ENCODE peak calls at places on chromosome 17, in ten cellular contexts. F is dorsolateral prefrontal cortex, D is osteoblast, U is tibial artery, Z is ascending aorta, V is stomach, N is tibial nerve, B is left ventricle myocardium inferior, S is epithelial cell of esophagus, G is astrocyte of the cerebellum. W is an unnamed sample.

GRCh38 chr17:38740806-38741205 is 7.3 kb downstream of the PCGF2 start:
- DNase-seq in F (no peak), D (peak), U (no peak), Z (no peak), V (no peak), N (no peak), B (no peak), S (no peak), G (no peak), W (no peak)

GRCh38 chr17:57604771-57605733 is 140.0 kb downstream of the CCDC182 start:
- DNase-seq in F (peak), D (peak), U (no peak), Z (no peak), V (peak), N (no peak), B (peak), S (peak), G (peak), W (no peak)

GRCh38 chr17:58332720-58333395 is 4.3 kb upstream of the TSPOAP1 start:
- DNase-seq in F (no peak), D (peak), U (no peak), Z (no peak), V (no peak), N (no peak), B (peak), S (no peak), G (no peak), W (no peak)

GRCh38 chr17:2335726-2336214 is 487 bp downstream of the TSR1 start:
- DNase-seq in F (peak), D (peak), U (no peak), Z (no peak), V (no peak), N (no peak), B (no peak), S (no peak), G (no peak), W (no peak)

GRCh38 chr17:73820686-73821448 is 176.6 kb upstream of the SDK2 start:
- DNase-seq in F (peak), D (no peak), U (no peak), Z (no peak), V (peak), N (no peak), B (no peak), S (no peak), G (peak), W (no peak)

GRCh38 chr17:81200695-81201580 is 21.8 kb downstream of the CEP131 start:
- DNase-seq in F (peak), D (peak), U (no peak), Z (no peak), V (peak), N (peak), B (no peak), S (peak), G (peak), W (peak)

GRCh38 chr17:81419333-81419885 is 24.2 kb downstream of the BAHCC1 start:
- DNase-seq in F (no peak), D (peak), U (peak), Z (peak), V (peak), N (peak), B (peak), S (peak), G (peak), W (no peak)

GRCh38 chr17:79841369-79842135 is 2.3 kb upstream of the CBX4 start:
- DNase-seq in F (no peak), D (no peak), U (no peak), Z (no peak), V (no peak), N (no peak), B (no peak), S (no peak), G (no peak), W (no peak)

GRCh38 chr17:72193395-72194106 is 72.7 kb downstream of the SOX9 start:
- DNase-seq in F (no peak), D (peak), U (no peak), Z (peak), V (no peak), N (no peak), B (peak), S (peak), G (no peak), W (no peak)

GRCh38 chr17:38798614-38799500 is 499 bp downstream of the PIP4K2B start:
- DNase-seq in F (peak), D (peak), U (peak), Z (peak), V (peak), N (peak), B (peak), S (peak), G (no peak), W (no peak)

GRCh38 chr17:12599185-12599920 is 66.3 kb upstream of the MYOCD start:
- DNase-seq in F (no peak), D (no peak), U (no peak), Z (no peak), V (no peak), N (no peak), B (no peak), S (peak), G (no peak), W (no peak)

GRCh38 chr17:44733753-44734152 is 25.0 kb upstream of the ADAM11 start:
- DNase-seq in F (peak), D (no peak), U (no peak), Z (no peak), V (no peak), N (no peak), B (no peak), S (peak), G (no peak), W (no peak)

GRCh38 chr17:50661795-50662391 is 27.2 kb downstream of the ABCC3 start:
- DNase-seq in F (peak), D (peak), U (peak), Z (peak), V (peak), N (no peak), B (no peak), S (peak), G (peak), W (no peak)

GRCh38 chr17:63647065-63647725 is 25.0 kb downstream of the MAP3K3 start:
- DNase-seq in F (no peak), D (no peak), U (no peak), Z (no peak), V (no peak), N (no peak), B (no peak), S (peak), G (peak), W (no peak)

GRCh38 chr17:29007456-29008455 is 1.9 kb upstream of the SEZ6 start:
- DNase-seq in F (no peak), D (peak), U (no peak), Z (no peak), V (no peak), N (no peak), B (no peak), S (peak), G (no peak), W (no peak)

GRCh38 chr17:40374965-40375498 is 10.5 kb upstream of the GJD3 start:
- DNase-seq in F (no peak), D (no peak), U (no peak), Z (no peak), V (no peak), N (no peak), B (no peak), S (no peak), G (no peak), W (no peak)

GRCh38 chr17:78974635-78975591 is 4.8 kb downstream of the LGALS3BP start:
- DNase-seq in F (peak), D (peak), U (peak), Z (peak), V (peak), N (peak), B (peak), S (peak), G (peak), W (peak)

GRCh38 chr17:3843935-3844516 is 2.0 kb downstream of the NCBP3 start:
- DNase-seq in F (no peak), D (peak), U (no peak), Z (no peak), V (peak), N (no peak), B (no peak), S (peak), G (no peak), W (no peak)

GRCh38 chr17:59652119-59652518 is 32.4 kb downstream of the CLTC start:
- DNase-seq in F (no peak), D (no peak), U (no peak), Z (no peak), V (no peak), N (no peak), B (no peak), S (no peak), G (no peak), W (no peak)

GRCh38 chr17:20170085-20170484 is 160.9 kb downstream of the SPECC1 start:
- DNase-seq in F (no peak), D (no peak), U (no peak), Z (no peak), V (no peak), N (no peak), B (no peak), S (no peak), G (no peak), W (no peak)

GRCh38 chr17:65670667-65671371 is 109.4 kb upstream of the AXIN2 start:
- DNase-seq in F (no peak), D (peak), U (no peak), Z (no peak), V (no peak), N (no peak), B (no peak), S (no peak), G (no peak), W (no peak)

GRCh38 chr17:79622201-79622601 is 11.3 kb upstream of the RBFOX3 start:
- DNase-seq in F (peak), D (peak), U (peak), Z (peak), V (no peak), N (no peak), B (peak), S (no peak), G (no peak), W (no peak)

GRCh38 chr17:56833023-56833811 is 503 bp downstream of the C17orf67 start:
- DNase-seq in F (peak), D (peak), U (peak), Z (peak), V (peak), N (no peak), B (peak), S (peak), G (no peak), W (no peak)

GRCh38 chr17:81523139-81524062 is 4.8 kb upstream of the FSCN2 start:
- DNase-seq in F (no peak), D (peak), U (peak), Z (peak), V (peak), N (no peak), B (no peak), S (no peak), G (no peak), W (no peak)

GRCh38 chr17:60577147-60577925 is 22.7 kb upstream of the PPM1D start:
- DNase-seq in F (peak), D (peak), U (no peak), Z (peak), V (no peak), N (no peak), B (no peak), S (no peak), G (no peak), W (no peak)

GRCh38 chr17:45332989-45333701 is 16.3 kb upstream of the MAP3K14 start:
- DNase-seq in F (no peak), D (peak), U (peak), Z (peak), V (no peak), N (no peak), B (no peak), S (no peak), G (no peak), W (no peak)

GRCh38 chr17:74872313-74873035 is at the start of gene FDXR:
- DNase-seq in F (no peak), D (no peak), U (no peak), Z (no peak), V (no peak), N (no peak), B (no peak), S (no peak), G (no peak), W (no peak)

GRCh38 chr17:30188211-30188939 is 47.1 kb downstream of the SLC6A4 start:
- DNase-seq in F (no peak), D (no peak), U (no peak), Z (no peak), V (no peak), N (no peak), B (no peak), S (peak), G (no peak), W (no peak)

GRCh38 chr17:80361495-80362220 is 53.3 kb upstream of the ENDOV start:
- DNase-seq in F (no peak), D (peak), U (peak), Z (no peak), V (no peak), N (no peak), B (no peak), S (peak), G (no peak), W (no peak)

GRCh38 chr17:74941128-74941725 is 5.5 kb downstream of the OTOP3 start:
- DNase-seq in F (no peak), D (no peak), U (no peak), Z (no peak), V (no peak), N (no peak), B (no peak), S (no peak), G (no peak), W (no peak)

GRCh38 chr17:39235555-39236221 is 9.9 kb upstream of the STAC2 start:
- DNase-seq in F (no peak), D (peak), U (peak), Z (peak), V (no peak), N (no peak), B (no peak), S (peak), G (peak), W (peak)

GRCh38 chr17:73297934-73298861 is 13.6 kb downstream of the CDC42EP4 start:
- DNase-seq in F (no peak), D (no peak), U (no peak), Z (no peak), V (no peak), N (no peak), B (no peak), S (no peak), G (no peak), W (no peak)

GRCh38 chr17:32654351-32654750 is 167.6 kb downstream of the CDK5R1 start:
- DNase-seq in F (no peak), D (no peak), U (no peak), Z (no peak), V (no peak), N (no peak), B (no peak), S (no peak), G (no peak), W (no peak)

GRCh38 chr17:71757956-71758355 is 362.9 kb upstream of the SOX9 start:
- DNase-seq in F (no peak), D (no peak), U (no peak), Z (no peak), V (no peak), N (no peak), B (no peak), S (no peak), G (no peak), W (no peak)

GRCh38 chr17:44385287-44386181 is 3.9 kb downstream of the ITGA2B start:
- DNase-seq in F (peak), D (peak), U (peak), Z (peak), V (peak), N (peak), B (peak), S (peak), G (peak), W (peak)

GRCh38 chr17:48624544-48625501 is 1.3 kb downstream of the HOXB9 start:
- DNase-seq in F (no peak), D (no peak), U (no peak), Z (no peak), V (no peak), N (no peak), B (no peak), S (no peak), G (no peak), W (peak)
- H3K4me3 ChIP-seq in F (no peak), D (no peak), U (peak), Z (peak), V (peak), N (peak), B (peak), S (no peak), G (no peak), W (peak)

DNA sequence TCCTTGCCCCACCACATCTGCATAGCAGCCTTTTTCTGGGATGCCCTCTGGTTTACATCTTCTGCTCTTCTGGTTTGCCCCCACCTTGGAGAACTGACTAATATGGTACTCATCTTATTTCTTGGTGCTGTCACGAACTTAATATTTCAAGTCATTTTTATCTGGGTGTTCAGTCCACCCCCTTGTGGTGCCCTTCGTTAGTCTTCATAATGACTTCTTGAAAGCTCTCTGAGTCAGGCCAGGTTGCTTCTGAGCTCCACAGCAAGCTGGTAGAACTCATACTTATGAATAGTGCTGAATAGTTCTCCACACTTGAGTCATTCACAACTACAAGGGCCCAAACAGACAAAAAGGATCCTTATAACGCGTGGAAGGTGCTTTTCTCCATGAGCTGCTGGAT is 35.8 kb upstream of the TEKT3 start:
- DNase-seq in F (no peak), D (peak), U (no peak), Z (no peak), V (no peak), N (no peak), B (no peak), S (peak), G (peak), W (no peak)
- TF ChIP-seq CTCF in F (no peak), D (peak), U (no peak), Z (no peak), V (no peak), N (no peak), B (no peak), S (no peak), G (peak), W (no peak)

GRCh38 chr17:77421635-77421982 is 280.8 kb downstream of the SEC14L1 start:
- DNase-seq in F (no peak), D (peak), U (no peak), Z (no peak), V (no peak), N (no peak), B (no peak), S (no peak), G (no peak), W (no peak)
- H3K4me3 ChIP-seq in F (no peak), D (no peak), U (no peak), Z (no peak), V (no peak), N (no peak), B (peak), S (no peak), G (no peak), W (no peak)

GRCh38 chr17:66915204-66915611 is 49.3 kb upstream of the CACNG4 start:
- DNase-seq in F (no peak), D (no peak), U (no peak), Z (no peak), V (peak), N (no peak), B (no peak), S (peak), G (no peak), W (peak)
- TF ChIP-seq CTCF in F (peak), D (peak), U (no peak), Z (no peak), V (no peak), N (no peak), B (peak), S (peak), G (peak), W (peak)

GRCh38 chr17:970388-970768 is 9.2 kb downstream of the NXN start:
- DNase-seq in F (no peak), D (no peak), U (no peak), Z (no peak), V (no peak), N (no peak), B (no peak), S (no peak), G (no peak), W (no peak)
- H3K4me3 ChIP-seq in F (no peak), D (no peak), U (no peak), Z (peak), V (peak), N (no peak), B (no peak), S (no peak), G (no peak), W (no peak)

DNA sequence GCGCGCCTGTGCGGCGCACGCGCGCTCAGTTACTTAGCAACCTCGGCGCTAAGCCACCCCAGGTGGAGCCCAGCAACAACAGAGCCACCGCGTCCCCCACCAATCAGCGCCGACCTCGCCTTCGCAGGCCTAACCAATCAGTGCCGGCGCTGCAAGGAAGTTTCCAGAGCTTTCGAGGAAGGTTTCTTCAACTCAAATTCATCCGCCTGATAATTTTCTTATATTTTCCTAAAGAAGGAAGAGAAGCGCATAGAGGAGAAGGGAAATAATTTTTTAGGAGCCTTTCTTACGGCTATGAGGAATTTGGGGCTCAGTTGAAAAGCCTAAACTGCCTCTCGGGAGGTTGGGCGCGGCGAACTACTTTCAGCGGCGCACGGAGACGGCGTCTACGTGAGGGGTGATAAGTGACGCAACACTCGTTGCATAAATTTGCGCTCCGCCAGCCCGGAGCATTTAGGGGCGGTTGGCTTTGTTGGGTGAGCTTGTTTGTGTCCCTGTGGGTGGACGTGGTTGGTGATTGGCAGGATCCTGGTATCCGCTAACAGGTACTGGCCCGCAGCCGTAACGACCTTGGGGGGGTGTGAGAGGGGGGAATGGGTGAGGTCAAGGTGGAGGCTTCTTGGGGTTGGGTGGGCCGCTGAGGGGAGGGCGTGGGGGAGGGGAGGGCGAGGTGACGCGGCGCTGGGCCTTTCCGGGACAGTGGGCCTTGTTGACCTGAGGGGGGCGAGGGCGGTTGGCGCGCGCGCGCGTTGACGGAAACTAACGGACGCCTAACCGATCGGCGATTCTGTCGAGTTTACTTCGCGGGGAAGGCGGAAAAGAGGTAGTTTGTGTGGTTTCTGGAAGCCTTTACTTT is at the start of gene UBB:
- DNase-seq in F (peak), D (peak), U (peak), Z (peak), V (peak), N (peak), B (peak), S (peak), G (peak), W (peak)
- TF ChIP-seq CTCF in F (no peak), D (no peak), U (no peak), Z (no peak), V (no peak), N (no peak), B (no peak), S (no peak), G (no peak), W (no peak)

GRCh38 chr17:7855643-7856080 is 796 bp downstream of the TMEM88 start:
- DNase-seq in F (no peak), D (no peak), U (peak), Z (no peak), V (no peak), N (peak), B (no peak), S (no peak), G (no peak), W (no peak)
- H3K4me3 ChIP-seq in F (peak), D (peak), U (peak), Z (peak), V (peak), N (peak), B (peak), S (no peak), G (peak), W (peak)

GRCh38 chr17:67559381-67559966 is 158.3 kb upstream of the NOL11 start:
- DNase-seq in F (no peak), D (no peak), U (no peak), Z (no peak), V (no peak), N (no peak), B (no peak), S (no peak), G (no peak), W (no peak)
- TF ChIP-seq CTCF in F (peak), D (peak), U (no peak), Z (no peak), V (no peak), N (no peak), B (peak), S (peak), G (peak), W (peak)

DNA sequence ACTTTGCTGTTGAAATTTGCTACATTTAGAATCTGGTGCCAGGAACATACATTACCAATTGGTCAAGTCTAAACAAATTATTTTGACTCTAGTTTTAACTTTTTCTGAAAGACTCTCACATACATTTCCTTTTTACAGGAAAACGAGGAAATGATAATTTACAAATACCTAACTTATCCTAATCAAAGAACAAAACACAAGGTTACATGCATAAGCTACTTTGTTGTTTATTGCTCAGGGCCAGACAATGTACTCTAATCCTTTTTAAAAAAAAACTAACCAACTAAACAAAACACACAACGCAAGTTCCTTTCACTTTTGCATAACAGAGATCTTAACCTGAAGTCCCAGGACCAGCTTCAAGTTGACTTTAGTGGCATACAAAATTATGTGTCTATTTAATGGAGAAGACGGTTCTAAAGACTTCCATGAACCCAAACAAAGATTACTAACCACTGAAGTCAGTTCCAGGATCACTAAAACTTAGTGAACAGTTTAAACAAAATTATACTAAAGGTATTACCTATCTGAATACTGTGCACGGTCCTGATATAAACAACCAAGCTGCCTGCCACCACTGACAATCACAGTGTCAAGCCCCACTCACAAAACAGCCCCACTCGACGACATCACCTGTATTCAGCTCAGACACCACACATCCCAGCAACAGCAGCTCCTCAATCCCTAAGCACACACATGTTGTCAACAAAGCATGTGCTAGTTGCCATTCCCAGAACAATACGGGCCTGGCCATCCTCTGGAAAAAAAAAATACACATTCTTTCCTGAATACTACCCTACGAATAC is 1.9 kb downstream of the ZNF652 start:
- DNase-seq in F (no peak), D (peak), U (no peak), Z (peak), V (no peak), N (no peak), B (no peak), S (no peak), G (no peak), W (no peak)
- H3K4me3 ChIP-seq in F (peak), D (peak), U (peak), Z (peak), V (peak), N (peak), B (peak), S (peak), G (peak), W (peak)